ENCODE peak calls at places on chromosomes 13 and 19, in five cellular contexts. Y is IMR-90, U is SK-N-SH, F is HepG2, Z is K562. M is an unnamed sample.
A peak's percentile ranks its signal among the peaks of the same experiment; 100 is the strongest.

GRCh38 chr13:39506559-39507390 is 96.2 kb downstream of the LHFPL6 start:
- DNase-seq in F (no peak), Z (no peak), Y (peak; percentile 72), U (no peak), M (no peak)

GRCh38 chr13:37648604-37649003 is 50.0 kb upstream of the POSTN start:
- DNase-seq in F (no peak), U (no peak), Y (peak; percentile 88), Z (no peak), M (no peak)

GRCh38 chr19:57053401-57053800 is 66.4 kb upstream of the USP29 start:
- DNase-seq in Y (no peak), F (no peak), Z (no peak), U (no peak), M (no peak)

GRCh38 chr13:40383132-40383531 is 283.3 kb downstream of the FOXO1 start:
- DNase-seq in U (peak; percentile 39), F (peak; percentile 13), Z (no peak), Y (no peak), M (no peak)

GRCh38 chr13:32010137-32010536 is 21.4 kb upstream of the FRY start:
- DNase-seq in Z (no peak), Y (peak; percentile 31), U (no peak), F (no peak), M (no peak)

GRCh38 chr13:30376426-30377311 is 45.6 kb upstream of the UBE2L5 start:
- DNase-seq in F (no peak), U (no peak), Z (no peak), Y (no peak), M (no peak)

GRCh38 chr13:23356368-23356767 is 77.1 kb downstream of the SACS start:
- DNase-seq in Y (no peak), F (no peak), Z (no peak), U (peak; percentile 42), M (no peak)

GRCh38 chr13:98582947-98583346 is 6.0 kb upstream of the STK24 start:
- DNase-seq in U (no peak), Z (no peak), Y (no peak), F (no peak), M (no peak)

GRCh38 chr13:23159205-23159586 is 21.6 kb upstream of the SGCG start:
- DNase-seq in Z (peak; percentile 7), U (peak; percentile 54), Y (peak; percentile 13), F (peak; percentile 15), M (peak; percentile 24)

GRCh38 chr13:50592412-50593145 is 250.9 kb downstream of the DLEU7 start:
- DNase-seq in F (no peak), Z (no peak), Y (peak; percentile 87), U (no peak), M (no peak)

GRCh38 chr13:31431722-31432137 is 232.0 kb downstream of the B3GLCT start:
- DNase-seq in F (peak; percentile 10), Y (peak; percentile 28), U (peak; percentile 46), Z (peak; percentile 60), M (peak; percentile 13)

GRCh38 chr13:34533941-34534340 is 408.1 kb upstream of the NBEA start:
- DNase-seq in Z (no peak), F (no peak), Y (no peak), U (no peak), M (no peak)

GRCh38 chr19:15507068-15508034 is 974 bp upstream of the CYP4F22 start:
- DNase-seq in U (no peak), F (no peak), Y (no peak), Z (peak; percentile 21), M (no peak)

GRCh38 chr13:89796196-89796595 is 1551.3 kb upstream of the MIR17HG start:
- DNase-seq in Y (no peak), U (no peak), Z (peak; percentile 19), F (no peak), M (no peak)

GRCh38 chr19:23766951-23767350 is 8.3 kb upstream of the ZNF681 start:
- DNase-seq in F (no peak), Y (no peak), U (no peak), Z (no peak), M (no peak)

GRCh38 chr19:23758187-23759074 is at the start of gene ZNF681:
- DNase-seq in Z (peak; percentile 82), U (peak; percentile 85), Y (peak; percentile 83), F (no peak), M (peak; percentile 21)

GRCh38 chr19:23762884-23763711 is 4.4 kb upstream of the ZNF681 start:
- DNase-seq in Y (peak; percentile 13), U (peak; percentile 87), F (no peak), Z (peak; percentile 86), M (no peak)

GRCh38 chr19:23764781-23765180 is 6.1 kb upstream of the ZNF681 start:
- DNase-seq in Y (no peak), Z (no peak), U (no peak), F (no peak), M (no peak)

GRCh38 chr19:23762548-23762883 is 3.8 kb upstream of the ZNF681 start:
- DNase-seq in U (no peak), Y (no peak), F (no peak), Z (no peak), M (no peak)
- H3K4me2 ChIP-seq in U (peak overlapping the region; percentile 92), Y (peak overlapping the region; percentile 72), F (no peak overlapping the region), Z (peak overlapping the region; percentile 84), M (no peak overlapping the region)

GRCh38 chr13:21326155-21327030 is 132.7 kb downstream of the ZDHHC20 start:
- DNase-seq in Z (no peak), F (no peak), U (peak; percentile 70), Y (peak; percentile 46), M (no peak)
- TF ChIP-seq SMC3 in Z (no peak), F (no peak), U (no peak), Y (no peak), M (no peak)

GRCh38 chr19:18321729-18322091 is 1.2 kb downstream of the LSM4 start:
- DNase-seq in F (no peak), U (peak; percentile 33), Z (peak; percentile 17), Y (peak; percentile 33), M (no peak)

GRCh38 chr19:18322759-18323460 is at the start of gene LSM4:
- DNase-seq in Y (peak; percentile 95), U (peak; percentile 97), Z (peak; percentile 97), F (peak; percentile 95), M (peak; percentile 94)

GRCh38 chr19:18319591-18320135 is 3.2 kb downstream of the LSM4 start:
- DNase-seq in U (no peak), Z (peak; percentile 7), F (peak; percentile 81), Y (no peak), M (no peak)

GRCh38 chr19:18322318-18322758 is 538 bp downstream of the LSM4 start:
- DNase-seq in Y (peak; percentile 65), Z (peak; percentile 62), F (peak; percentile 74), U (peak; percentile 73), M (peak; percentile 66)

DNA sequence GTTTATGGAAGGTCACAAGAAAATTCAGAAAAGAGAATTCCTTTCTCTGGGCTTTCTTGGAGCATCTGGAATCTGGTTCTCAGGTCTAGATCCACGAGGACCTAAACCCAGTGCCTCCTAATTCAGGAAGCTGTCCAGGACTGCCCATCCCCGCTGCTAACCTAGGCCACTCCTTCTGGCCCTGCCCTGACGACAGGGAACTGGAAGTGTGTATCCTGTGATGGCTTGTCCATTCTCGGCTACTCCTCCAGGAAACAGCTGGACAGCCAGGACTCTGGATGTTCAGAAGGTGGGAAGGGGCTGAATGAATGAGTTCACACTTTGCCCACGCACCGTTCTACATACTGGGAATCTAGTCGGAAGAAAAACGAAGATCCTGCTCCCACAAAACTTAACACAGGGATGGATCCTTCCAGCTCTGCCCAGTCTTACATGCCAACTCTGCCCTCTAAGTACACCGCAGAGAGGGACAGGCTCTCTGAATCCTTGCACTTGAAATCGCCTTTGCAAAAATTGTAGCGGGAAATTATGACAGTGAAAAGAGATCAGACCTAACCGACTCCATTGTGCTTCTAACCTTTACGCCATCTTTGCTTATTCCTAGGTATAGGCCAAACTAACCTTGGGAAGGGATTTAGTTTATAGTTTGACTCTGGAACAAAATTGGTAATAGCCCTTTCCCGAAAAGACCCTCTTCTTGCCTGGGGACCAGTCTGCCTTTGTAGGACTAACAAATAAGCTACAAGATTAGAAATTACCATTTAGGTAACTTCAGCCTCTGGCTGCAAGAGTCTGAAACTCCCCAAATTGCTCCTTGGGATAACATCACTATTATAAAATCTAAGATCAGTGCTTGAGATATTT is 1.8 kb downstream of the LSM4 start:
- DNase-seq in Z (peak; percentile 38), U (no peak), F (no peak), Y (no peak), M (no peak)
- H3K4me2 ChIP-seq in Z (peak overlapping the region; percentile 91), U (peak overlapping the region; percentile 88), F (peak overlapping the region; percentile 81), Y (peak overlapping the region; percentile 74), M (peak overlapping the region; percentile 78)

DNA sequence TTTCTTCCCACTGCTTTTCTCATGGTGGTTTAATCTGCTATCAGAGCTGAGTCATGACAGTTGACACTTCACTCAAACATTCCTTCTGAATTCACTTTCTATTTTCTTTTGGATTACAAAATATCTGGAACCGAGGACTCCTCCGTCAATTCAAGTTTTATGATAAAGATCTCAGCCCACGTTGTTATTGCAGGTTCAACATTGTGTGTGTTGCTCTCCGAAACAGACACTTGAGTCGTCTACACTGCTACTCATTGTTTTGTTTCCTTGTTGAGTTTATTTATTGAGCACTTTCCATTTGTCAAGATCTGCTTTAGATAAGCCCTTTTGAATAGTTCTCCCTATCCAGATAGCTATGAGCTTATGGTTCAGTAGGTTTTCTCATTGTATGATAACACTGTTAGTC is 636.1 kb upstream of the GPC6 start:
- DNase-seq in Z (no peak), F (no peak), Y (peak; percentile 3), U (no peak), M (no peak)
- TF ChIP-seq SMC3 in Z (no peak), F (no peak), Y (no peak), U (no peak), M (no peak)

GRCh38 chr19:46297700-46298476 is 1.0 kb downstream of the HIF3A start:
- DNase-seq in Z (peak; percentile 55), Y (no peak), U (peak; percentile 55), F (no peak), M (no peak)
- H3K4me2 ChIP-seq in Z (no peak overlapping the region), Y (no peak overlapping the region), U (peak overlapping the region; percentile 66), F (peak overlapping the region; percentile 27), M (peak overlapping the region; percentile 72)

GRCh38 chr19:4030552-4030951 is 23.0 kb downstream of the PIAS4 start:
- DNase-seq in F (no peak), Z (no peak), Y (no peak), U (no peak), M (no peak)

GRCh38 chr19:4033028-4033956 is 25.8 kb downstream of the PIAS4 start:
- DNase-seq in Z (no peak), U (no peak), F (no peak), Y (no peak), M (no peak)

GRCh38 chr19:4030981-4031380 is 23.4 kb downstream of the PIAS4 start:
- DNase-seq in Y (no peak), Z (no peak), F (no peak), U (no peak), M (no peak)

GRCh38 chr19:4031420-4031819 is 23.9 kb downstream of the PIAS4 start:
- DNase-seq in U (no peak), F (no peak), Z (no peak), Y (no peak), M (no peak)

DNA sequence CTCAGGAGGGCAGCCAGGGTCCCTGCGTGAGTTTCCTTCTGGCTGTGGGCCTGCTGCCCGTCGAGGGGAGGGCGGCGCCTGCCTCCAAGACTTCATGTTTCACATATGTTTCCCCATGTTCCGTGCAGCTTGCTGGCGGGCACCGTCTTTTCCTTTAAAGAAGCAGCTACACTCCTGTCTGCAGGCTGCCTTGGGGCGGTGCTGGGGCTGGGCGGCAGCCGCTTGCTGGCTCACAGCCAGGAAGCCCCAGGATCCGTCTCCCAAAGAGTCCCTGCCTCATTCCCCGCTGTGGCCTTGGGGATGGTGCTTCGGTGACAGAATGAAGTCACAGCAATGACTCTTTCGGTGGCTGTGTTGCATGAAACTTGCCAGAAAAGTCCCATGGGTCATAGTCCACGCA is 24.9 kb downstream of the PIAS4 start:
- DNase-seq in F (no peak), Y (no peak), Z (no peak), U (no peak), M (no peak)
- TF ChIP-seq SMC3 in F (no peak), Y (no peak), Z (no peak), U (no peak), M (no peak)

M was measured in A549.